ENCODE peak calls at places on chromosomes 13 and 19, in seven cellular contexts. B is A549, R is IMR-90, C is K562, K is H1, G is HCT116, H is HepG2. E is an unnamed sample.

GRCh38 chr19:21463449-21464105 is 41.8 kb upstream of the ZNF429 start:
- DNase-seq in B (no peak), R (no peak), H (no peak), C (peak; percentile 83), G (no peak), K (peak; percentile 75), E (no peak)

GRCh38 chr13:35260316-35260715 is 216.2 kb downstream of the MAB21L1 start:
- DNase-seq in K (no peak), B (no peak), C (no peak), G (no peak), R (no peak), H (no peak), E (no peak)

GRCh38 chr19:12331211-12331941 is 2.1 kb downstream of the ZNF563 start:
- DNase-seq in C (no peak), R (no peak), H (peak; percentile 96), K (no peak), G (no peak), B (no peak), E (peak; percentile 82)

GRCh38 chr19:51020988-51021651 is 1.6 kb upstream of the KLK10 start:
- DNase-seq in C (peak; percentile 48), R (peak; percentile 51), B (peak; percentile 70), G (no peak), H (peak; percentile 40), K (no peak), E (no peak)

GRCh38 chr13:105097501-105097900 is 1438.0 kb downstream of the EFNB2 start:
- DNase-seq in K (no peak), C (no peak), B (no peak), H (no peak), G (no peak), R (no peak), E (no peak)

GRCh38 chr19:44758596-44758995 is 10.1 kb downstream of the BCL3 start:
- DNase-seq in B (peak; percentile 76), R (no peak), H (no peak), K (no peak), G (no peak), C (no peak), E (no peak)

GRCh38 chr13:95924389-95924994 is 128.7 kb downstream of the UGGT2 start:
- DNase-seq in G (peak; percentile 16), B (peak; percentile 61), C (no peak), H (peak; percentile 41), K (no peak), R (peak; percentile 86), E (no peak)

GRCh38 chr19:50174100-50174793 is 11.2 kb upstream of the IZUMO2 start:
- DNase-seq in G (no peak), C (no peak), B (no peak), K (no peak), H (no peak), R (no peak), E (no peak)

GRCh38 chr19:17602872-17603552 is 47.6 kb downstream of the COLGALT1 start:
- DNase-seq in K (no peak), H (no peak), G (no peak), R (no peak), C (no peak), B (no peak), E (no peak)

GRCh38 chr19:280541-281007 is 10.6 kb downstream of the PLPP2 start:
- DNase-seq in R (no peak), C (no peak), H (no peak), K (no peak), B (no peak), G (no peak), E (no peak)

GRCh38 chr19:28966737-28967401 is 246.1 kb downstream of the UQCRFS1 start:
- DNase-seq in R (no peak), H (no peak), G (no peak), C (no peak), K (no peak), B (no peak), E (no peak)

GRCh38 chr13:59157181-59157580 is 1006.5 kb downstream of the DIAPH3 start:
- DNase-seq in K (no peak), G (no peak), R (no peak), B (no peak), H (no peak), C (no peak), E (no peak)

GRCh38 chr19:2922987-2923386 is 21.8 kb downstream of the ZNF77 start:
- DNase-seq in B (no peak), H (peak; percentile 52), C (peak; percentile 29), G (no peak), R (peak; percentile 9), K (no peak), E (no peak)

GRCh38 chr13:112443191-112444000 is 67.2 kb downstream of the SPACA7 start:
- DNase-seq in H (no peak), G (no peak), K (no peak), R (no peak), C (peak; percentile 28), B (no peak), E (no peak)

GRCh38 chr19:38304866-38305429 is 897 bp downstream of the C19orf33 start:
- DNase-seq in R (no peak), B (peak; percentile 100), K (peak; percentile 83), H (peak; percentile 76), G (peak; percentile 96), C (peak; percentile 96), E (no peak)

GRCh38 chr13:31797154-31797775 is 57.9 kb downstream of the RXFP2 start:
- DNase-seq in R (peak; percentile 55), G (peak; percentile 8), H (peak; percentile 3), C (peak; percentile 3), B (peak; percentile 7), K (no peak), E (no peak)
- TF ChIP-seq CEBPB in R (no peak), G (no peak), H (no peak), C (no peak), B (no peak), K (no peak), E (no peak)

DNA sequence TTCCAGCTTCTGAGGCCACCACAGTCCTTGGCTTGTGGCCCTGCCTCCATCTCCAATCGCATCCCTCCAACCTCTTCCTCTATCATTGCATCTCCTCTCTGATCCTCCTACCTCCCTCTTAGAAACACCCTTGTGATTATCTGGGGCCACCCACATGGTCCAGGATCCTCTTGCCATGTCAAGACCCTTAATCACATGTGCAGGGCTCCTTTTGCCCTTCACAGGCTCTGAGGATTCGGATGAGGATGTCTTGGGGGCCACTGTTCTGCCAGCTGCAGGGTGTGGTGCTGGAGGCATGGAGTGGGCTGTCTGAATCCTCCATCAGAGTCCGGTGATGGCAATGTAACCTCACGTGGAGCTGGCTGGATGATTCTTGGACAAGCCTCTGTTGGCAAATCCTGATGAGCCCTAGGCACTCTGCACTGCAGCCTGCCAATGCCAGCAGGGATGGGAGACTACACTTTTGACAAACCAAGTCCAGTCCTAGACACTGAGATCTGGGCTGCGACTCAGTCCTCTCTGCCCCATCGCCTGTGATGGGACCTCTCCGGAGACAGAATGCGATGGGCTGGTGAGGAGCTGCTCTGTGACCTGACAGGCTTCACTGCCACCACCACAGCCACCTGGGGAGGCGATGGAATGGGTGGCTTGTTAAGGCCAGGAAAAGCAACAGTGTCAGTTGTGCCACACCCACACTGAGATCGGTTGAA is 61.2 kb downstream of the CCDC70 start:
- DNase-seq in B (no peak), G (no peak), C (no peak), K (no peak), R (no peak), H (no peak), E (no peak)
- TF ChIP-seq RAD21 in B (no peak), G (no peak), C (no peak), K (no peak), R (no peak), H (no peak), E (no peak)

GRCh38 chr19:14530505-14530904 is 1.1 kb downstream of the TECR start:
- DNase-seq in C (no peak), B (no peak), G (no peak), K (no peak), R (no peak), H (no peak), E (no peak)

GRCh38 chr19:14528419-14529253 is 758 bp upstream of the TECR start:
- DNase-seq in C (no peak), B (no peak), G (no peak), H (no peak), R (no peak), K (no peak), E (no peak)

GRCh38 chr19:14529254-14530004 is at the start of gene TECR:
- DNase-seq in B (peak; percentile 99), H (peak; percentile 99), K (peak; percentile 100), G (peak; percentile 100), R (peak; percentile 100), C (peak; percentile 98), E (peak; percentile 99)

GRCh38 chr19:14533450-14533849 is 4.1 kb downstream of the TECR start:
- DNase-seq in K (no peak), B (no peak), C (no peak), R (no peak), G (no peak), H (no peak), E (no peak)

DNA sequence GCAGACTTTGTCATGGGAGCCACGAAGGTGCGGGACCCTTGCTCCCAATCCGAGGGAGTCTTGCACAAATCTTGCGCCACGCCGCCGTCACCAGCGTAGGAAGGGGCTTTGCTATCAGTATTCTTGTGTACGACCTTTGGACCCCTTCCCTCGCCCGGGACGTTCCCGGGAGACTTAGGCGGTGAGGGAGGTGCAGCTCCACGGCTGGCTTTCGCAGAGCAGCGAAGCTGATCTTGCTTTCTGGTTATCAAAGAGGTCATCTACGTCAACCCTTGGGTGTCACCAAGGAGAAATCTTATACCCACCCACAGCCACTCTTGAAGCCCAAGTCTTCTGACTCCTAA is 583 bp downstream of the TECR start:
- DNase-seq in B (peak; percentile 48), C (no peak), H (no peak), G (no peak), R (no peak), K (no peak), E (no peak)
- TF ChIP-seq CEBPB in B (peak; percentile 17), C (peak; percentile 81), H (peak; percentile 68), G (no peak), R (peak; percentile 77), K (peak; percentile 57), E (no peak)

DNA sequence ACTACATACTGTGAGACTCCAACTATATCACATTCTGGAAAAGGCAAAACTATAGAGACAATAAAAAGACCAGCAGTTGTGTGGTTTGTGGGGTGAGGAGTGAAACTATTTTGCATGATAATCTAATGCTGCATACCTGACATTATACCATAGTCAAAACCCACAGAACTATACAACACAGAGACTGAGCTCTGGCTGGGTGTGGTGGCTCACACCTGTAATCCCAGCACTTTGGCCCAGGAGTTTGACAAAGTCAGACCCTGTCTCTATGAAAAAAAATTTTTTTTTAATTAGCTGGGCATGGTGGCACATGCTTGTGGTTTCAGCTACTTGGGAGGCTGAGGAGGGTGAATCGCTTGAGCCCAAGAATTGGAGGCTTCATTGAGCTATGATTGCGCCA is 11.9 kb downstream of the ZNF541 start:
- DNase-seq in C (no peak), G (no peak), R (no peak), K (no peak), H (no peak), B (no peak), E (no peak)
- TF ChIP-seq RAD21 in C (no peak), G (no peak), R (no peak), K (no peak), H (no peak), B (no peak), E (no peak)

GRCh38 chr19:16380943-16381755 is 56.5 kb downstream of the KLF2 start:
- DNase-seq in B (no peak), R (no peak), K (no peak), H (no peak), C (no peak), G (no peak), E (no peak)
- TF ChIP-seq CEBPB in B (no peak), R (no peak), K (no peak), H (no peak), C (no peak), G (no peak), E (no peak)

GRCh38 chr13:44932850-44933251 is 56.4 kb downstream of the NUFIP1 start:
- DNase-seq in R (peak; percentile 49), G (no peak), C (no peak), K (no peak), H (no peak), B (peak; percentile 11), E (no peak)
- TF ChIP-seq RAD21 in R (no peak), G (no peak), C (no peak), K (no peak), H (no peak), B (no peak), E (no peak)